ENCODE peak calls at places on chromosome 18, in six cellular contexts. Z, Y, H, I, X and V are unnamed samples.

GRCh38 chr18:52422985-52423601 is 83.1 kb downstream of the DCC start:
- DNase-seq in Z (no peak), Y (no peak), H (no peak), I (no peak), X (no peak), V (no peak)

GRCh38 chr18:57437433-57437781 is 2.2 kb downstream of the ONECUT2 start:
- DNase-seq in Z (no peak), Y (no peak), H (no peak), I (no peak), X (no peak), V (no peak)

GRCh38 chr18:76348267-76349066 is 146.6 kb downstream of the ZNF516 start:
- DNase-seq in Z (no peak), Y (no peak), H (peak; percentile 22), I (no peak), X (no peak), V (peak; percentile 65)

GRCh38 chr18:77061946-77062517 is 70.6 kb downstream of the MBP start:
- DNase-seq in Z (no peak), Y (no peak), H (no peak), I (no peak), X (no peak), V (no peak)

GRCh38 chr18:31493171-31493570 is 4.8 kb upstream of the DSG2 start:
- DNase-seq in Z (no peak), Y (no peak), H (no peak), I (no peak), X (no peak), V (no peak)

GRCh38 chr18:51666717-51667320 is 469.3 kb upstream of the MEX3C start:
- DNase-seq in Z (no peak), Y (peak; percentile 68), H (no peak), I (no peak), X (no peak), V (peak; percentile 31)

GRCh38 chr18:21183670-21184069 is 58.4 kb upstream of the GREB1L start:
- DNase-seq in Z (no peak), Y (no peak), H (no peak), I (no peak), X (no peak), V (no peak)

GRCh38 chr18:56522826-56523225 is 115.6 kb downstream of the TXNL1 start:
- DNase-seq in Z (no peak), Y (no peak), H (no peak), I (no peak), X (peak; percentile 68), V (no peak)

GRCh38 chr18:46273861-46274260 is 169.7 kb downstream of the HAUS1 start:
- DNase-seq in Z (peak; percentile 23), Y (no peak), H (no peak), I (no peak), X (no peak), V (no peak)

GRCh38 chr18:43587538-43588153 is 310.4 kb upstream of the SYT4 start:
- DNase-seq in Z (no peak), Y (no peak), H (peak; percentile 15), I (no peak), X (peak; percentile 41), V (no peak)

GRCh38 chr18:23689031-23689615 is at the start of gene LAMA3:
- DNase-seq in Z (peak; percentile 61), Y (peak; percentile 77), H (peak; percentile 63), I (peak; percentile 74), X (peak; percentile 11), V (peak; percentile 77)

GRCh38 chr18:31454066-31454708 is 6.6 kb downstream of the DSG3 start:
- DNase-seq in Z (no peak), Y (no peak), H (no peak), I (no peak), X (peak; percentile 69), V (no peak)

GRCh38 chr18:70892381-70892780 is 603.5 kb downstream of the SOCS6 start:
- DNase-seq in Z (no peak), Y (no peak), H (no peak), I (no peak), X (no peak), V (no peak)

GRCh38 chr18:47163241-47163640 is 12.9 kb downstream of the IER3IP1 start:
- DNase-seq in Z (no peak), Y (no peak), H (no peak), I (no peak), X (peak; percentile 87), V (no peak)

GRCh38 chr18:2846241-2846637 is 567 bp upstream of the EMILIN2 start:
- DNase-seq in Z (no peak), Y (peak; percentile 67), H (peak; percentile 54), I (no peak), X (peak; percentile 16), V (no peak)

GRCh38 chr18:25669741-25670140 is 317.8 kb upstream of the ZNF521 start:
- DNase-seq in Z (no peak), Y (no peak), H (no peak), I (no peak), X (no peak), V (no peak)

GRCh38 chr18:3284501-3284900 is 22.6 kb downstream of the MYL12B start:
- DNase-seq in Z (no peak), Y (no peak), H (no peak), I (no peak), X (no peak), V (no peak)

GRCh38 chr18:43314931-43315330 is 37.6 kb upstream of the SYT4 start:
- DNase-seq in Z (no peak), Y (no peak), H (no peak), I (no peak), X (no peak), V (no peak)

GRCh38 chr18:62788111-62788510 is 72.8 kb downstream of the PHLPP1 start:
- DNase-seq in Z (no peak), Y (no peak), H (no peak), I (no peak), X (no peak), V (no peak)

GRCh38 chr18:55228191-55228590 is 268.9 kb upstream of the CCDC68 start:
- DNase-seq in Z (no peak), Y (no peak), H (no peak), I (no peak), X (peak; percentile 72), V (no peak)

GRCh38 chr18:9706081-9706935 is 1.8 kb upstream of the RAB31 start:
- DNase-seq in Z (no peak), Y (peak; percentile 56), H (no peak), I (no peak), X (peak; percentile 28), V (no peak)

GRCh38 chr18:8984131-8984670 is 118.3 kb upstream of the NDUFV2 start:
- DNase-seq in Z (no peak), Y (no peak), H (no peak), I (no peak), X (no peak), V (no peak)

GRCh38 chr18:73945130-73945792 is 202.4 kb downstream of the FBXO15 start:
- DNase-seq in Z (no peak), Y (no peak), H (no peak), I (no peak), X (peak; percentile 75), V (no peak)

GRCh38 chr18:61322265-61322873 is 10.9 kb upstream of the CDH20 start:
- DNase-seq in Z (peak; percentile 64), Y (no peak), H (peak; percentile 21), I (peak; percentile 43), X (peak; percentile 33), V (peak; percentile 44)

GRCh38 chr18:26442139-26442538 is 106.2 kb downstream of the KCTD1 start:
- DNase-seq in Z (no peak), Y (no peak), H (no peak), I (no peak), X (no peak), V (no peak)

GRCh38 chr18:58580078-58580477 is 48.8 kb downstream of the ALPK2 start:
- DNase-seq in Z (no peak), Y (no peak), H (no peak), I (no peak), X (peak; percentile 43), V (no peak)

GRCh38 chr18:3790702-3791101 is 340.7 kb downstream of the TGIF1 start:
- DNase-seq in Z (no peak), Y (no peak), H (no peak), I (peak; percentile 27), X (no peak), V (no peak)

GRCh38 chr18:31046916-31047315 is 4.4 kb upstream of the DSC3 start:
- DNase-seq in Z (no peak), Y (no peak), H (no peak), I (no peak), X (no peak), V (no peak)

GRCh38 chr18:50374753-50375391 is at the start of gene SKA1:
- DNase-seq in Z (peak; percentile 95), Y (peak; percentile 95), H (peak; percentile 86), I (peak; percentile 89), X (peak; percentile 89), V (peak; percentile 93)
- TF ChIP-seq POLR2A in Z (peak; percentile 82), Y (peak; percentile 66), H (no peak), I (peak; percentile 40), X (no peak), V (no peak)

GRCh38 chr18:11150271-11150615 is 874 bp upstream of the PIEZO2 start:
- DNase-seq in Z (no peak), Y (no peak), H (no peak), I (no peak), X (no peak), V (no peak)

GRCh38 chr18:11147962-11148654 is 1.3 kb downstream of the PIEZO2 start:
- DNase-seq in Z (no peak), Y (no peak), H (no peak), I (no peak), X (no peak), V (no peak)

GRCh38 chr18:11149441-11150270 is at the start of gene PIEZO2:
- DNase-seq in Z (peak; percentile 30), Y (peak; percentile 84), H (peak; percentile 29), I (peak; percentile 31), X (peak; percentile 65), V (peak; percentile 29)

GRCh38 chr18:11147371-11147860 is 2.0 kb downstream of the PIEZO2 start:
- DNase-seq in Z (no peak), Y (no peak), H (no peak), I (no peak), X (no peak), V (no peak)

GRCh38 chr18:11148655-11149440 is 521 bp downstream of the PIEZO2 start:
- DNase-seq in Z (no peak), Y (no peak), H (no peak), I (no peak), X (no peak), V (no peak)
- H3K27ac ChIP-seq in Z (no peak overlapping the region), Y (peak overlapping the region; percentile 41), H (no peak overlapping the region), I (no peak overlapping the region), X (peak overlapping the region; percentile 13), V (no peak overlapping the region)

GRCh38 chr18:67600181-67600631 is 83.7 kb upstream of the DSEL start:
- DNase-seq in Z (no peak), Y (no peak), H (no peak), I (no peak), X (peak; percentile 91), V (no peak)
- TF ChIP-seq POLR2A in Z (no peak), Y (no peak), H (no peak), I (no peak), X (no peak), V (no peak)

DNA sequence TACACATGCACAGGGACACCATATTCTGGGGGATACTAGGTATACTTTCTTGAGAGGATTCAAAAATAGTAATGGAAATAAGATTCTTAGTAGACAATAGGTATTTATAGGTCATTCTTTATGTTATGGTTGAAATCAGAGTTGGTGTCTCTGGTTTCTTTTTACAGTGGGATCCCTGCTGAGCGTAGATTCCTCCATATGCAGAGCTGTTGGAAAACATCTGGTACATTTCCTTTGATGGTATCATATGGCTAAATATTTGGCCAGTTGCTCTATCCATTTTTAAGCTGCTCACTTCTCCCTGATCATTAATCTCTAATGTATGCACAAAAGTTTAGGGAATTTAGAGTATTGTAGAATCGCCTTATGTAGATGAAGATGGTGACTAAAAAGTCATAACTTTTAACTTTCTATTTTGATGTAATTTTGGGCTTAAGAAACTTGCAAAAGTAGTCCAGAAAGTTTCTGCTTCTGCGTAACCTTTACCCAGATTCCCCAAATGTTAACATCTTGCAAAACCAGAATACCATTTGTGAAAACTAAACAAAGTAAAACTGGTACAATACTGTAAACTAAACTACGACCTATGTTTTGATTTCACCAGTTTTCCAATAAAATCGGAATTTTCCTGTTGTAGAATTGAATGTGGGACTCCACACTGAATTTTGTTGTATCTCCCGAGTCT is 5.4 kb downstream of the ARHGAP28 start:
- DNase-seq in Z (no peak), Y (no peak), H (no peak), I (no peak), X (peak; percentile 47), V (no peak)
- H3K27ac ChIP-seq in Z (peak overlapping the region; percentile 40), Y (peak overlapping the region; percentile 7), H (no peak overlapping the region), I (no peak overlapping the region), X (peak overlapping the region; percentile 99), V (peak overlapping the region; percentile 52)